ENCODE peak calls at places on chromosome 11, in six cellular contexts. F, J, U, H, L and B are unnamed samples.

GRCh38 chr11:47409440-47410403 is 1.3 kb downstream of the SLC39A13 start:
- DNase-seq in F (no peak), J (no peak), U (no peak), H (no peak), L (no peak), B (no peak)

GRCh38 chr11:92349478-92350156 is 125.0 kb downstream of the FAT3 start:
- DNase-seq in F (no peak), J (no peak), U (no peak), H (no peak), L (no peak), B (no peak)

GRCh38 chr11:131824766-131825165 is 454.4 kb downstream of the NTM start:
- DNase-seq in F (no peak), J (no peak), U (no peak), H (no peak), L (peak; percentile 29), B (no peak)

GRCh38 chr11:126421243-126421642 is 65.8 kb downstream of the ST3GAL4 start:
- DNase-seq in F (no peak), J (no peak), U (no peak), H (no peak), L (no peak), B (no peak)

GRCh38 chr11:108101090-108101775 is 20.1 kb upstream of the ACAT1 start:
- DNase-seq in F (no peak), J (no peak), U (no peak), H (no peak), L (no peak), B (no peak)

GRCh38 chr11:118048472-118049370 is 28.2 kb upstream of the TMPRSS4 start:
- DNase-seq in F (no peak), J (no peak), U (no peak), H (peak; percentile 20), L (no peak), B (peak; percentile 72)

GRCh38 chr11:123640677-123641494 is 13.5 kb downstream of the SCN3B start:
- DNase-seq in F (peak; percentile 81), J (peak; percentile 26), U (no peak), H (peak; percentile 53), L (peak; percentile 25), B (no peak)

GRCh38 chr11:46912526-46913150 is 5.7 kb downstream of the LRP4 start:
- DNase-seq in F (no peak), J (no peak), U (no peak), H (no peak), L (no peak), B (no peak)

GRCh38 chr11:80495116-80495515 is 1054.3 kb upstream of the TENM4 start:
- DNase-seq in F (no peak), J (no peak), U (no peak), H (no peak), L (no peak), B (no peak)

GRCh38 chr11:28799316-28799715 is 691.1 kb downstream of the METTL15 start:
- DNase-seq in F (no peak), J (no peak), U (no peak), H (no peak), L (no peak), B (no peak)

GRCh38 chr11:123642435-123642834 is 12.0 kb downstream of the SCN3B start:
- DNase-seq in F (no peak), J (no peak), U (no peak), H (no peak), L (no peak), B (no peak)

GRCh38 chr11:33402066-33402465 is 144.9 kb downstream of the HIPK3 start:
- DNase-seq in F (no peak), J (no peak), U (no peak), H (no peak), L (no peak), B (no peak)

GRCh38 chr11:62479631-62480201 is 60.9 kb downstream of the SCGB1A1 start:
- DNase-seq in F (no peak), J (no peak), U (no peak), H (no peak), L (no peak), B (no peak)

GRCh38 chr11:46210133-46210636 is 67.3 kb upstream of the CREB3L1 start:
- DNase-seq in F (no peak), J (no peak), U (peak; percentile 15), H (no peak), L (peak; percentile 38), B (no peak)

GRCh38 chr11:36953986-36954385 is 355.9 kb upstream of the RAG2 start:
- DNase-seq in F (no peak), J (no peak), U (no peak), H (no peak), L (no peak), B (no peak)

GRCh38 chr11:12569499-12570040 is 104.7 kb upstream of the TEAD1 start:
- DNase-seq in F (no peak), J (no peak), U (no peak), H (no peak), L (no peak), B (no peak)

GRCh38 chr11:31720225-31720624 is 90.9 kb downstream of the PAX6 start:
- DNase-seq in F (no peak), J (no peak), U (no peak), H (no peak), L (no peak), B (no peak)

GRCh38 chr11:65855927-65856363 is 2.0 kb downstream of the CFL1 start:
- DNase-seq in F (no peak), J (no peak), U (no peak), H (no peak), L (no peak), B (no peak)

GRCh38 chr11:94877446-94878200 is 95.7 kb downstream of the CWC15 start:
- DNase-seq in F (no peak), J (no peak), U (no peak), H (no peak), L (no peak), B (peak; percentile 75)

GRCh38 chr11:17634776-17635550 is 84.4 kb upstream of the MYOD1 start:
- DNase-seq in F (peak; percentile 7), J (no peak), U (no peak), H (no peak), L (no peak), B (peak; percentile 90)

GRCh38 chr11:6357222-6357621 is 33.1 kb upstream of the SMPD1 start:
- DNase-seq in F (peak; percentile 42), J (peak; percentile 24), U (no peak), H (no peak), L (peak; percentile 24), B (no peak)

GRCh38 chr11:5550440-5551095 is 2.2 kb upstream of the OR52H1 start:
- DNase-seq in F (no peak), J (no peak), U (peak; percentile 8), H (no peak), L (no peak), B (no peak)

GRCh38 chr11:104690243-104690642 is 208.0 kb downstream of the CASP12 start:
- DNase-seq in F (no peak), J (no peak), U (no peak), H (no peak), L (no peak), B (no peak)

GRCh38 chr11:1303196-1303821 is 6.1 kb downstream of the TOLLIP start:
- DNase-seq in F (no peak), J (peak; percentile 49), U (no peak), H (peak; percentile 57), L (peak; percentile 34), B (peak; percentile 42)

GRCh38 chr11:35365395-35365794 is 54.0 kb downstream of the SLC1A2 start:
- DNase-seq in F (no peak), J (no peak), U (no peak), H (no peak), L (no peak), B (no peak)

GRCh38 chr11:26949846-26950245 is 44.1 kb upstream of the FIBIN start:
- DNase-seq in F (no peak), J (no peak), U (no peak), H (no peak), L (no peak), B (no peak)

GRCh38 chr11:110431212-110432073 is 1.7 kb downstream of the FDX1 start:
- DNase-seq in F (no peak), J (no peak), U (no peak), H (no peak), L (no peak), B (no peak)

GRCh38 chr11:110428956-110429613 is 663 bp upstream of the FDX1 start:
- DNase-seq in F (no peak), J (no peak), U (no peak), H (no peak), L (no peak), B (no peak)

GRCh38 chr11:110430267-110431211 is 791 bp downstream of the FDX1 start:
- DNase-seq in F (no peak), J (peak; percentile 61), U (peak; percentile 8), H (peak; percentile 29), L (peak; percentile 49), B (no peak)

GRCh38 chr11:110428040-110428439 is 1.7 kb upstream of the FDX1 start:
- DNase-seq in F (no peak), J (no peak), U (no peak), H (no peak), L (no peak), B (no peak)

DNA sequence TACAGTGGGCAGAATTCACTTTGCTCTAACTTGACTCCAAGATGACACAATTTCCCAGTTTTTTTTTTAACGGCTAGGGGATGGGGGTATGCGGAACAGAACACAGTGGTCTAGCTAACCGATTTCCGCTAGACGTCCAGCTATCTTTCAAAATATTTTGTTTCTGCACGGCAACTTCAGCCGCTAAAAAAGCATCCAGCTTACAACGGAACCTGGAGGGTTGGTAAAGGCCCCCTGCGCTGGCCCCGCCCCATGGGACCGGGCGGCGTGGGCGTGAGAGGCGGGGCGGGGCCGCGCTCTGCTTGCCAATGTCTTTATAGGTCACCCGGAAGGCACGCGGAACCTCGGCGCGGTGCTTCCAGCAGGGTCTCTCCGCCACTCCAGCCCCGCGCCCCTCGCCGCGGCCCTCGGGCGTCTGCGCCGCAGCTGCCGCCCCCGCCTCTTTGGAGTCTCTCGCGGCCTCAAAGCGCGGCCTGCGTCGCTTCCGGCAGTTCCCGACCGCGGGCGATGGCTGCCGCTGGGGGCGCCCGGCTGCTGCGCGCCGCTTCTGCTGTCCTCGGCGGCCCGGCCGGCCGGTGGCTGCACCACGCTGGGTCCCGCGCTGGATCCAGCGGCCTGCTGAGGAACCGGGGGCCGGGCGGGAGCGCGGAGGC is at the start of gene FDX1:
- DNase-seq in F (peak; percentile 94), J (peak; percentile 84), U (peak; percentile 23), H (peak; percentile 83), L (peak; percentile 88), B (peak; percentile 94)
- TF ChIP-seq POLR2A in F (peak; percentile 64), J (peak; percentile 34), U (peak; percentile 78), H (no peak), L (peak; percentile 92), B (no peak)

GRCh38 chr11:134639586-134640330 is 227.7 kb upstream of the B3GAT1 start:
- DNase-seq in F (no peak), J (peak; percentile 64), U (no peak), H (peak; percentile 62), L (no peak), B (no peak)
- TF ChIP-seq EP300 in F (no peak), J (no peak), U (no peak), H (no peak), L (no peak), B (no peak)

GRCh38 chr11:73399159-73400090 is 23.2 kb downstream of the RELT start:
- DNase-seq in F (no peak), J (no peak), U (no peak), H (no peak), L (no peak), B (no peak)
- TF ChIP-seq POLR2AphosphoS5 in F (no peak), J (no peak), U (no peak), H (no peak), L (no peak), B (peak; percentile 12)

DNA sequence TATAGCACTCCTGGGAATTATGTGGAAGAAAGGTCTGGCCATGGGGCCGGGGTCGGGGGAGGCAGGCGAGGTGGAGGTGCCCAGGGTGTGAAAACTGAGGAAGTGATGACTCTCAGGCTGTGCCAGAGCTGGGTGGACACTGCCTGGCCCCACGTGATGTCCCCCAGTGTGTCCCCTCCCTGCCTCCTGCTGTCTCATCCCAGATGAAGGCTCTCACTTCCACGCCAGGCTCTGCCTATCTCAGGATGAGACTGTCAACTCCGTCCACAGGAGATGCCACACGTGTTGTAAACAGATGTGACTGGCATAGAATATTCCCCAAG is 51.4 kb downstream of the RPS6KA4 start:
- DNase-seq in F (no peak), J (no peak), U (no peak), H (no peak), L (no peak), B (no peak)
- TF ChIP-seq POLR2A in F (no peak), J (no peak), U (no peak), H (no peak), L (no peak), B (no peak)